ENCODE peak calls at places on chromosomes 11 and 22, in seven cellular contexts. U, K, Y, X, R, W and O are unnamed samples.

GRCh38 chr11:131877246-131877645 is 506.8 kb downstream of the NTM start:
- DNase-seq in R (no peak), K (no peak), W (no peak), Y (no peak), U (no peak), X (no peak), O (no peak)

GRCh38 chr11:129973068-129973467 is 29.6 kb downstream of the PRDM10 start:
- DNase-seq in U (peak), X (no peak), W (no peak), Y (no peak), K (no peak), R (no peak), O (peak)

GRCh38 chr11:35526370-35526792 is 965 bp upstream of the PAMR1 start:
- DNase-seq in R (peak), U (no peak), Y (no peak), K (no peak), X (no peak), W (no peak), O (no peak)

GRCh38 chr11:64990222-64990918 is 6.4 kb downstream of the BATF2 start:
- DNase-seq in X (no peak), U (no peak), W (peak), R (no peak), Y (peak), K (peak), O (no peak)

GRCh38 chr22:45516163-45516562 is 13.5 kb downstream of the FBLN1 start:
- DNase-seq in K (no peak), W (no peak), U (no peak), X (no peak), Y (no peak), R (no peak), O (no peak)

GRCh38 chr11:120801801-120802689 is 221.9 kb upstream of the TBCEL start:
- DNase-seq in X (peak), Y (peak), K (peak), W (peak), U (peak), R (peak), O (peak)

GRCh38 chr11:14386895-14387480 is 28.0 kb upstream of the RRAS2 start:
- DNase-seq in U (no peak), R (no peak), W (no peak), Y (peak), X (no peak), K (peak), O (no peak)

GRCh38 chr22:43011079-43011478 is 3.9 kb downstream of the PACSIN2 start:
- DNase-seq in Y (no peak), X (no peak), W (peak), U (no peak), R (no peak), K (no peak), O (no peak)

GRCh38 chr22:50360578-50360977 is 17.5 kb downstream of the PPP6R2 start:
- DNase-seq in K (no peak), Y (no peak), R (no peak), U (no peak), W (no peak), X (no peak), O (no peak)

GRCh38 chr11:103959279-103959930 is 77.0 kb upstream of the DDI1 start:
- DNase-seq in U (peak), W (no peak), R (peak), X (no peak), Y (peak), K (peak), O (peak)

GRCh38 chr11:122197055-122197987 is 81.3 kb upstream of the BLID start:
- DNase-seq in K (peak), X (no peak), U (no peak), R (no peak), Y (peak), W (no peak), O (no peak)

GRCh38 chr11:132490976-132491375 is 1041.3 kb downstream of the OPCML start:
- DNase-seq in K (peak), X (no peak), Y (no peak), W (no peak), U (no peak), R (no peak), O (no peak)

GRCh38 chr11:27291302-27291889 is 71.6 kb downstream of the CCDC34 start:
- DNase-seq in W (peak), X (no peak), R (no peak), Y (no peak), K (no peak), U (no peak), O (no peak)

GRCh38 chr22:30180616-30181015 is 65.9 kb downstream of the LIF start:
- DNase-seq in X (no peak), W (no peak), R (no peak), K (no peak), Y (no peak), U (no peak), O (no peak)

GRCh38 chr11:36817336-36817965 is 219.4 kb upstream of the RAG2 start:
- DNase-seq in Y (no peak), U (no peak), K (peak), R (no peak), X (no peak), W (no peak), O (no peak)

GRCh38 chr11:67195971-67196418 is 70.3 kb upstream of the GRK2 start:
- DNase-seq in U (no peak), R (no peak), Y (peak), K (peak), X (no peak), W (no peak), O (no peak)

DNA sequence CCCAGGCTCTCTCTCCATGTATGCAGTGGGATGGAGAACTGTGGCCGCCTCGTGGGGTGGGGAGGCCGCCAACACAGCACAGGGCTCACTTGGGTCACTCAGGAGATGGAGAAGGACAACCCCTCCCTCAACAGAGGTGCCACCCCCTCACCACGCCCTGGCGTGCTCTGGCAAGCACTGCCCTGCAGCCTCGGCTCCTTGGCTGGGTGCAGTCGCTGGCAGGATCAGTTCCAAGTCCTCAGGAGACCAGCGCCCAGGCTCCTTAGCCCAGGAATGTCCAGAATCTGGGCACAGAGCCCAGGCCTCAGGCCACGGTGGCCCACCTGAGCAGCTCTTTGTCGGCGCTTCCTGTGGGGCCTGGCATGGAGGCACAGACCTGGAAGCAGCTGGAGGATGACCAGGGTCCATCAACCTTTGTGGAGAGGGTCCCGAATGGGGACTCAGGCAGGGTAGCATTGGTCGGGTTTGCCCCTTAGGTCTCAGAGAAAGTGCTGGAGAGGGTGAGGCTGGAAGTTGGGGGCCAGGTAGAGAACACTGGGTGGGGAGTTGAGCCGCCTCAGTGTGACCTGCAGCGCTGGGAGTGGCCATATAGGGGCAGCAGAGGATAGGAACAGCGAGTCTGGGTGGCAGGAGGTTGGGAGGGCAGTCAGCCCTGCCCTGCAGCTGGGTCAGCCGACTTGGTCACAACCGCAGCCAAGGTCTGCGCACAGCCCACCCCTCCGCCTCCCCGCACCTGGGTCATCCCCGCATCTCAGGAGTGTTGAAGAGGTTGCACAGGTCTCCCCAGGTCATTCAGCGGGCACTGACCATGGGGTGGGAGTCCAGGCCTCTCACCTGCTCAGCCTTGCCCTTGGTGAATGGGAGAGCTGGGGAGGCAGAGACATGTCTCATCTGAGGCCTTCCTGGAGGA is 8.2 kb downstream of the SUSD2 start:
- DNase-seq in K (peak), Y (peak), U (peak), R (no peak), W (peak), X (peak), O (peak)
- TF ChIP-seq CTCF in K (peak), Y (peak), U (peak), R (peak), W (peak), X (peak), O (peak)

GRCh38 chr11:2097998-2098690 is 41.0 kb downstream of the IGF2 start:
- DNase-seq in X (no peak), W (no peak), U (no peak), Y (no peak), K (no peak), R (no peak), O (no peak)
- TF ChIP-seq CTCF in X (no peak), W (no peak), U (no peak), Y (no peak), K (no peak), R (no peak), O (no peak)

GRCh38 chr11:6604081-6604626 is 580 bp downstream of the ILK start:
- DNase-seq in R (peak), W (peak), Y (peak), X (peak), U (peak), K (peak), O (peak)
- TF ChIP-seq CTCF in R (peak), W (peak), Y (peak), X (no peak), U (peak), K (peak), O (peak)

GRCh38 chr11:84719935-84720577 is 907.1 kb downstream of the DLG2 start:
- DNase-seq in Y (no peak), U (no peak), W (no peak), R (no peak), X (no peak), K (no peak), O (no peak)

GRCh38 chr11:84722583-84723108 is 904.5 kb downstream of the DLG2 start:
- DNase-seq in U (no peak), R (no peak), X (no peak), W (no peak), K (no peak), Y (no peak), O (no peak)

GRCh38 chr11:84720706-84721402 is 906.3 kb downstream of the DLG2 start:
- DNase-seq in R (no peak), X (no peak), Y (peak), W (peak), K (peak), U (no peak), O (no peak)

DNA sequence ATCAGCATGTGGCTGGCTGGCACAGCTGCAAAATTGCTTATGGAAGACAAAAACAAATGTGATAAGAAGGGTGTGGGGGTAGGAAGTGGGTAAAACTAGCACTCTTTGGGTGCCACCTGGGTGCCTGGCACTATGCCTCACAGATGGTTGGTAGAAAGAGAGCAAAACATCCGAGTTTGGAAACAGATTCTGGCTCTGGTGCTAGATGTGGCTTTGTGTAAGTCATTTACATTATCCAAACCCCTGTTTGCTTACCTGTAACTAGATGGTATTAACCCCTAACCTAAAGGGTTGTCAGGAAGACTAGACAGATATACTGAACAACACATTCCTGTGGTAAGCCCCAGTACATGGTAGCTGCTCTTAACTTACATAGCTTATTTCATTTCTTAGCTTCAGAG is 905.6 kb downstream of the DLG2 start:
- DNase-seq in U (no peak), X (no peak), Y (no peak), W (peak), R (no peak), K (no peak), O (no peak)
- TF ChIP-seq CTCF in U (no peak), X (no peak), Y (no peak), W (no peak), R (no peak), K (no peak), O (no peak)

GRCh38 chr11:115215694-115216615 is 288.3 kb downstream of the CADM1 start:
- DNase-seq in X (no peak), Y (no peak), K (no peak), R (no peak), W (no peak), U (no peak), O (no peak)
- TF ChIP-seq CTCF in X (no peak), Y (peak), K (peak), R (peak), W (no peak), U (no peak), O (no peak)

GRCh38 chr22:22460635-22461034 is 47.9 kb downstream of the ZNF280B start:
- DNase-seq in R (no peak), U (no peak), K (peak), X (no peak), W (no peak), Y (peak), O (peak)
- TF ChIP-seq CTCF in R (peak), U (no peak), K (peak), X (no peak), W (no peak), Y (peak), O (peak)

GRCh38 chr22:27546157-27546556 is 255.4 kb downstream of the MN1 start:
- DNase-seq in X (no peak), W (no peak), R (no peak), Y (no peak), K (no peak), U (no peak), O (no peak)
- TF ChIP-seq CTCF in X (no peak), W (no peak), R (no peak), Y (no peak), K (no peak), U (no peak), O (no peak)

DNA sequence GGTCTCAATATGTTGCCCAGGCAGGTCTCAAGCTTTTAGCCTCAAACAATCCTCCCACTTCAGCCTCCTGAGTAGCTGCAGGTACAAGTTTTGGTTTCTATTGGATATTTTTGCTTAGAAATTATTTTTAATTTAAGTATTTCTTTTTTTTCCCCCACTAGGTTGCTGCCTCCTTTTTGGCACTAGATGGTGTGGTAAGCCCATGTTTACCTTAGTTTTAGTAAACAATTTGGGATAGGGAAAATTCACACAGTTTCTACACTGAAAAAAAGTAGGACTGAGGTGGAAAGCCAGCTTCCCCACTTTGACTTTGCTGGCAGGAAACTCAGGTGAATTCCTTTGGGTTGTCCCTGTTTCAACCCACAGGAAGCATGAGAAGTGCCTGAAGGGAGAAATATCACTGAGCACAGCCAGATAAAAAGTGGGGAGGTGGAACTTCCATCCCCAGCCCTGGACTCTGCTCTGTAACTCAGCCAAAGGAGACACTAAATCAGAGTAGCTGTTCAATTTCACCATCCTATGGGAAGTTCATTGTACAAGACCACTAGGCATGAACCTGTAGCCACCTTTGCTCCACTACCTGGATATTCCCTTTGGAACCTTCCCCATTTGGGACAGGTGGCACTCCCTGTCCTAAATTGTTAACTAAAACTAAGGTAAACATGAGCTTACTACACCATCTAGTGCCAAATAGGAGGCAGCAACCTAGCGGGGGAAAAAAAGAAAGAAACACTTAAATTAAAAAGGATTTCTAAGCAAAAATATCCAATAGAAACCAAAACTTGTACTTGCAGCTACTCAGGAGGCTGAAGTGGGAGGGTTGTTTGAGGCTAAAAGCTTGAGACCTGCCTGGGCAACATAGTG is 154.4 kb upstream of the FAT3 start:
- DNase-seq in U (no peak), Y (peak), R (no peak), K (no peak), X (no peak), W (no peak), O (no peak)
- TF ChIP-seq CTCF in U (no peak), Y (no peak), R (peak), K (peak), X (no peak), W (no peak), O (no peak)

GRCh38 chr11:119309411-119309810 is 7.5 kb downstream of the MCAM start:
- DNase-seq in R (no peak), U (no peak), Y (no peak), W (no peak), X (no peak), K (no peak), O (no peak)

GRCh38 chr11:119306373-119306890 is 10.5 kb downstream of the MCAM start:
- DNase-seq in W (no peak), K (peak), Y (peak), U (no peak), X (no peak), R (no peak), O (no peak)

GRCh38 chr11:119305556-119306372 is 11.2 kb downstream of the MCAM start:
- DNase-seq in U (no peak), K (no peak), X (no peak), Y (no peak), R (no peak), W (no peak), O (no peak)

GRCh38 chr11:119307974-119308373 is 9.0 kb downstream of the MCAM start:
- DNase-seq in U (no peak), X (no peak), R (no peak), K (no peak), Y (no peak), W (no peak), O (no peak)

GRCh38 chr11:119307219-119307618 is 9.7 kb downstream of the MCAM start:
- DNase-seq in R (no peak), X (no peak), U (no peak), K (no peak), W (no peak), Y (no peak), O (no peak)
- TF ChIP-seq CTCF in R (peak), X (no peak), U (peak), K (peak), W (no peak), Y (no peak), O (no peak)

DNA sequence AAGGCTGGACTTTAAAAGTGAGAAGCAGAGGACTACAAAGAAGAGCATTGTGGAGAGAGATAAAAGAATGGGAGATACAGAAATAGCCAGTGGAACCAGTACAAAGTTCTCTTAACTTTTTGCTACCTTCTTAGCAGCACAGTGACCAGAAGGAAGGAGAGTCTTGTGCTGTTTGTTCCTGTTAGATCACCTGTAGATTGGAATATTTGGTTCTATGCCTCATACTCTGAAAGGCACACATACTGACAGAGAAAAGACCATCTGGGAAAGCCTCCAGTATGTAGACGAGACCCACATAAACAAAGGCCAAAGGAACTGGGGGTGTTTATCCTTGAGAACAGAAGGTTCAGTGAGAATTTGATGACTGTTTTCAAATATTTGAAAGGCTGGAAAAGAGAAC is 18.7 kb downstream of the RNF141 start:
- DNase-seq in W (no peak), X (no peak), R (no peak), Y (no peak), K (no peak), U (no peak), O (no peak)
- TF ChIP-seq CTCF in W (no peak), X (no peak), R (no peak), Y (no peak), K (no peak), U (no peak), O (no peak)